ENCODE peak calls at places on chromosome 10, in five cellular contexts. One of them, this sample, is unnamed.

GRCh38 chr10:99536400-99537254 is 3.9 kb downstream of the NKX2-3 start:
- DNase-seq in natural killer cell: no peak
- DNase-seq in AG04450: no peak
- DNase-seq in tibial nerve: no peak
- DNase-seq in cardiac muscle cell: peak
- DNase-seq in this sample: no peak

GRCh38 chr10:3961082-3961481 is 176.1 kb upstream of the KLF6 start:
- DNase-seq in natural killer cell: peak
- DNase-seq in AG04450: no peak
- DNase-seq in tibial nerve: no peak
- DNase-seq in cardiac muscle cell: no peak
- DNase-seq in this sample: no peak

GRCh38 chr10:122021421-122021820 is 32.5 kb downstream of the TACC2 start:
- DNase-seq in natural killer cell: no peak
- DNase-seq in AG04450: no peak
- DNase-seq in tibial nerve: no peak
- DNase-seq in cardiac muscle cell: no peak
- DNase-seq in this sample: no peak

GRCh38 chr10:943334-944033 is 12.0 kb upstream of the LARP4B start:
- DNase-seq in natural killer cell: no peak
- DNase-seq in AG04450: no peak
- DNase-seq in tibial nerve: no peak
- DNase-seq in cardiac muscle cell: no peak
- DNase-seq in this sample: no peak

GRCh38 chr10:103685880-103686669 is 169.3 kb downstream of the SH3PXD2A start:
- DNase-seq in natural killer cell: peak
- DNase-seq in AG04450: no peak
- DNase-seq in tibial nerve: peak
- DNase-seq in cardiac muscle cell: peak
- DNase-seq in this sample: peak

GRCh38 chr10:127997937-127998336 is 91.0 kb downstream of the PTPRE start:
- DNase-seq in natural killer cell: no peak
- DNase-seq in AG04450: no peak
- DNase-seq in tibial nerve: no peak
- DNase-seq in cardiac muscle cell: no peak
- DNase-seq in this sample: no peak

GRCh38 chr10:117721883-117722282 is 179.3 kb downstream of the EMX2 start:
- DNase-seq in natural killer cell: no peak
- DNase-seq in AG04450: no peak
- DNase-seq in tibial nerve: no peak
- DNase-seq in cardiac muscle cell: no peak
- DNase-seq in this sample: no peak

GRCh38 chr10:112721080-112721698 is 228.9 kb upstream of the TCF7L2 start:
- DNase-seq in natural killer cell: no peak
- DNase-seq in AG04450: no peak
- DNase-seq in tibial nerve: peak
- DNase-seq in cardiac muscle cell: peak
- DNase-seq in this sample: no peak

GRCh38 chr10:97428572-97428981 is 2.6 kb downstream of the PGAM1 start:
- DNase-seq in natural killer cell: no peak
- DNase-seq in AG04450: no peak
- DNase-seq in tibial nerve: no peak
- DNase-seq in cardiac muscle cell: no peak
- DNase-seq in this sample: no peak

GRCh38 chr10:73655990-73656298 is at the start of gene SYNPO2L:
- DNase-seq in natural killer cell: no peak
- DNase-seq in AG04450: no peak
- DNase-seq in tibial nerve: no peak
- DNase-seq in cardiac muscle cell: peak
- DNase-seq in this sample: no peak

GRCh38 chr10:104472957-104473745 is 119.5 kb downstream of the CFAP58 start:
- DNase-seq in natural killer cell: no peak
- DNase-seq in AG04450: no peak
- DNase-seq in tibial nerve: no peak
- DNase-seq in cardiac muscle cell: no peak
- DNase-seq in this sample: no peak

GRCh38 chr10:128922619-128923018 is 544.4 kb upstream of the MGMT start:
- DNase-seq in natural killer cell: no peak
- DNase-seq in AG04450: no peak
- DNase-seq in tibial nerve: no peak
- DNase-seq in cardiac muscle cell: no peak
- DNase-seq in this sample: no peak

GRCh38 chr10:60521974-60522405 is 132.3 kb upstream of the ANK3 start:
- DNase-seq in natural killer cell: no peak
- DNase-seq in AG04450: no peak
- DNase-seq in tibial nerve: no peak
- DNase-seq in cardiac muscle cell: no peak
- DNase-seq in this sample: peak

GRCh38 chr10:60139290-60139689 is 232.9 kb upstream of the CCDC6 start:
- DNase-seq in natural killer cell: no peak
- DNase-seq in AG04450: no peak
- DNase-seq in tibial nerve: no peak
- DNase-seq in cardiac muscle cell: peak
- DNase-seq in this sample: no peak

GRCh38 chr10:117543999-117544728 is 1.6 kb downstream of the EMX2 start:
- DNase-seq in natural killer cell: no peak
- DNase-seq in AG04450: no peak
- DNase-seq in tibial nerve: no peak
- DNase-seq in cardiac muscle cell: no peak
- DNase-seq in this sample: no peak

GRCh38 chr10:63765126-63765525 is 243.9 kb downstream of the REEP3 start:
- DNase-seq in natural killer cell: no peak
- DNase-seq in AG04450: no peak
- DNase-seq in tibial nerve: no peak
- DNase-seq in cardiac muscle cell: no peak
- DNase-seq in this sample: no peak

GRCh38 chr10:119003572-119004289 is 25.8 kb upstream of the NANOS1 start:
- DNase-seq in natural killer cell: no peak
- DNase-seq in AG04450: no peak
- DNase-seq in tibial nerve: no peak
- DNase-seq in cardiac muscle cell: no peak
- DNase-seq in this sample: no peak

GRCh38 chr10:86070278-86070677 is 296.3 kb downstream of the GRID1 start:
- DNase-seq in natural killer cell: no peak
- DNase-seq in AG04450: no peak
- DNase-seq in tibial nerve: no peak
- DNase-seq in cardiac muscle cell: no peak
- DNase-seq in this sample: no peak

GRCh38 chr10:75508814-75509306 is 77.4 kb downstream of the LRMDA start:
- DNase-seq in natural killer cell: no peak
- DNase-seq in AG04450: no peak
- DNase-seq in tibial nerve: no peak
- DNase-seq in cardiac muscle cell: peak
- DNase-seq in this sample: no peak

GRCh38 chr10:3708830-3709229 is 76.2 kb downstream of the KLF6 start:
- DNase-seq in natural killer cell: no peak
- DNase-seq in AG04450: no peak
- DNase-seq in tibial nerve: no peak
- DNase-seq in cardiac muscle cell: no peak
- DNase-seq in this sample: no peak

GRCh38 chr10:86880971-86881370 is 76.4 kb downstream of the MMRN2 start:
- DNase-seq in natural killer cell: no peak
- DNase-seq in AG04450: no peak
- DNase-seq in tibial nerve: no peak
- DNase-seq in cardiac muscle cell: no peak
- DNase-seq in this sample: no peak

GRCh38 chr10:71753091-71753959 is 20.0 kb downstream of the VSIR start:
- DNase-seq in natural killer cell: no peak
- DNase-seq in AG04450: no peak
- DNase-seq in tibial nerve: peak
- DNase-seq in cardiac muscle cell: peak
- DNase-seq in this sample: no peak

GRCh38 chr10:50281967-50282522 is 30.7 kb upstream of the ASAH2 start:
- DNase-seq in natural killer cell: no peak
- DNase-seq in AG04450: no peak
- DNase-seq in tibial nerve: no peak
- DNase-seq in cardiac muscle cell: no peak
- DNase-seq in this sample: no peak

GRCh38 chr10:11672836-11673235 is 61.4 kb upstream of the USP6NL start:
- DNase-seq in natural killer cell: no peak
- DNase-seq in AG04450: no peak
- DNase-seq in tibial nerve: no peak
- DNase-seq in cardiac muscle cell: no peak
- DNase-seq in this sample: no peak

GRCh38 chr10:100966887-100967286 is 2.4 kb upstream of the SEMA4G start:
- DNase-seq in natural killer cell: no peak
- DNase-seq in AG04450: no peak
- DNase-seq in tibial nerve: no peak
- DNase-seq in cardiac muscle cell: no peak
- DNase-seq in this sample: no peak

GRCh38 chr10:22229756-22230330 is 12.0 kb upstream of the EBLN1 start:
- DNase-seq in natural killer cell: no peak
- DNase-seq in AG04450: no peak
- DNase-seq in tibial nerve: no peak
- DNase-seq in cardiac muscle cell: peak
- DNase-seq in this sample: no peak

GRCh38 chr10:113704637-113705343 is 25.1 kb downstream of the CASP7 start:
- DNase-seq in natural killer cell: no peak
- DNase-seq in AG04450: no peak
- DNase-seq in tibial nerve: peak
- DNase-seq in cardiac muscle cell: peak
- DNase-seq in this sample: no peak

GRCh38 chr10:49844775-49845561 is 82.8 kb upstream of the OGDHL start:
- DNase-seq in natural killer cell: no peak
- DNase-seq in AG04450: peak
- DNase-seq in tibial nerve: no peak
- DNase-seq in cardiac muscle cell: no peak
- DNase-seq in this sample: no peak

GRCh38 chr10:53700227-53700626 is 927.6 kb upstream of the MBL2 start:
- DNase-seq in natural killer cell: no peak
- DNase-seq in AG04450: no peak
- DNase-seq in tibial nerve: no peak
- DNase-seq in cardiac muscle cell: no peak
- DNase-seq in this sample: no peak

GRCh38 chr10:19480296-19480695 is 335.9 kb upstream of the PLXDC2 start:
- DNase-seq in natural killer cell: no peak
- DNase-seq in AG04450: no peak
- DNase-seq in tibial nerve: no peak
- DNase-seq in cardiac muscle cell: no peak
- DNase-seq in this sample: no peak

GRCh38 chr10:15789793-15790525 is 70.2 kb upstream of the ITGA8 start:
- DNase-seq in natural killer cell: no peak
- DNase-seq in AG04450: peak
- DNase-seq in tibial nerve: peak
- DNase-seq in cardiac muscle cell: no peak
- DNase-seq in this sample: no peak

GRCh38 chr10:79407811-79408795 is 37.3 kb downstream of the ZCCHC24 start:
- DNase-seq in natural killer cell: no peak
- DNase-seq in AG04450: peak
- DNase-seq in tibial nerve: peak
- DNase-seq in cardiac muscle cell: no peak
- DNase-seq in this sample: no peak
- TF ChIP-seq CTCF in natural killer cell: no peak
- TF ChIP-seq CTCF in AG04450: no peak
- TF ChIP-seq CTCF in tibial nerve: no peak
- TF ChIP-seq CTCF in cardiac muscle cell: no peak
- TF ChIP-seq CTCF in this sample: no peak

GRCh38 chr10:25933653-25934608 is at the start of gene MYO3A:
- DNase-seq in natural killer cell: no peak
- DNase-seq in AG04450: no peak
- DNase-seq in tibial nerve: no peak
- DNase-seq in cardiac muscle cell: peak
- DNase-seq in this sample: peak

DNA sequence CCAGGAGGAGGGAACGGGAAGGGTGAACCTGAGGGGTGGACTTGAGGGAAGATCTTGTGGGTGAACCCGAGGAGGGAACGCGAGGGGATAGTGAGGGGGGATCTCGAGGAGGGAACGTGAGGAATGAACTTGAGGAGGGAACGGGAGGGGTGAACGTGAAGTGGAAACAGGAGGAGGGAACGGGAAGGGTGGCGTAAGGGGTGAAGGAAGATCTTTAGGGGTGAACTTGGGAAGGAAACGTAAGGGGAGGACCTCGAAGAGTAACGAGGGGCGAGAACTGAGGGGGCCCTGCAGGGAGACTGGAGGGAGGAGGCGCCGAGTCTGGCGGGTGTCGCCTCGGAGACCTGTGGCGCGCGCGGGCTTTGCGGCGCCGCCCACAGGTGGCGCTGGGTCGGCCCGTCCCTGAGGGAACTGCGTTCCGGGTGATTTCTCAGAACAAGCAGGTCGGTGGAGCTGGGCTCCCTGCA is 677 bp downstream of the MYO3A start:
- DNase-seq in natural killer cell: no peak
- DNase-seq in AG04450: no peak
- DNase-seq in tibial nerve: no peak
- DNase-seq in cardiac muscle cell: peak
- DNase-seq in this sample: peak
- TF ChIP-seq CTCF in natural killer cell: no peak
- TF ChIP-seq CTCF in AG04450: no peak
- TF ChIP-seq CTCF in tibial nerve: no peak
- TF ChIP-seq CTCF in cardiac muscle cell: peak
- TF ChIP-seq CTCF in this sample: peak

DNA sequence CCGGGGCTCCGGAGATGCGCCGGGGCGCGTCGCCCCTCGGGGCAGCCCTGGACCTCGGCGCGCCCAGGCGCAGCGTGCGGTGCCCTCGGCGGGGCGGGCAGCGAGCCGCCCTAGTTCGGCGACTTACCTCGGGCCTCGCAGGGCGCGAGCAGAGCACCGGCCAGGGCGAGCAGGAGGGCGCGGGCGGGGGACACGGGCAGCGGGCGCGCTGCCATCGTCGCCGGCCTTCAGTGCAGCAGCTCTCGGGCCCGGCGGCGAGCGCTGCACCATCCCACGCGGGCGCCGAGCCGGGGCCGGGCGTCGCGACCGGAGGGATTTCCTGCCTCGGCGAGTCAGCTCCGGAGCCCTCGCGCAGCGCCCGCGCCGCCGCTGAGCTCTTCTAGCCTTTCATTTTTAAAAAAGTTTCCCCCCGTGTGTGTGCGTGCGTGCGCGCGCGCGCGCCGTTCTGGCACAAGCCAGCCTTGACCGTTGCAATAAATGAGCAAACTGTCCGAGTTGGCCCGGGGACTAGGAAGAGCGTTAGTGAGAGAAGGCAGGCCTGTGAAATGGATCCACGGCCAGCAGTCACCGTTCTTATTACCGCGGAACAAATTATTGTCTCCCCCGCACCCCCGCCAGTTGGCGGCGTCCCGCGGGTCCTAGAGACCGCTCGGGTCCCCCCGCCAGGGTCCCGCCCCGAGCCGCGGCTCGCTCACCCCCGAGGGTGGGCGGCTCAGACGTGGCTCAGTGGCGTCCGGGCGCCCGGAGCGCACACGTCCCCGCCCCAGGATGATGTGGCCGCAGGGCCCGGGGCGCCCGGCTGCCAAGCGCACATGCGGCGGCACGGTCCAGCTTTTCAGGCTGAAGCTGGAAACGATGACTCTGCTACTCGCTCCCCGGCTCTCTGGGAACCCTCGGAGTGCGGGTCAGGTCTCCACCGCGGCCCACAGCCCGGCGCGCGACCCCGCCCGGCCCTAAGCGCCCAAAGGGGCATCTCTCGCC is at the start of gene ADAM12:
- DNase-seq in natural killer cell: no peak
- DNase-seq in AG04450: no peak
- DNase-seq in tibial nerve: peak
- DNase-seq in cardiac muscle cell: peak
- DNase-seq in this sample: no peak
- TF ChIP-seq CTCF in natural killer cell: no peak
- TF ChIP-seq CTCF in AG04450: no peak
- TF ChIP-seq CTCF in tibial nerve: no peak
- TF ChIP-seq CTCF in cardiac muscle cell: no peak
- TF ChIP-seq CTCF in this sample: no peak

GRCh38 chr10:42428534-42428933 is 209.8 kb downstream of the ZNF33B start:
- DNase-seq in natural killer cell: no peak
- DNase-seq in AG04450: no peak
- DNase-seq in tibial nerve: no peak
- DNase-seq in cardiac muscle cell: no peak
- DNase-seq in this sample: no peak
- TF ChIP-seq CTCF in natural killer cell: no peak
- TF ChIP-seq CTCF in AG04450: peak
- TF ChIP-seq CTCF in tibial nerve: no peak
- TF ChIP-seq CTCF in cardiac muscle cell: peak
- TF ChIP-seq CTCF in this sample: no peak

This sample was measured in progenitor cell of endocrine pancreas.